ENCODE peak calls at places on chromosomes 16 and 17, in seven cellular contexts. J is left lobe of liver; V is activated CD4-positive, alpha-beta T cell treated with anti-CD3 and anti-CD28 coated beads for 24 hours; W is RKO; U is lower leg skin; C is NCI-H1105 treated with DMSO at 0.1 percent for 48 hours; K is CD4-positive, alpha-beta T cell. S is an unnamed sample.

GRCh38 chr16:4572715-4573114 is 16.6 kb downstream of the C16orf96 start:
- DNase-seq in J (no peak), V (no peak), W (no peak), U (no peak), C (no peak), K (no peak), S (no peak)

GRCh38 chr16:5504028-5504758 is 406.6 kb upstream of the EEF2KMT start:
- DNase-seq in J (no peak), V (no peak), W (no peak), U (no peak), C (no peak), K (no peak), S (no peak)

GRCh38 chr17:36864827-36865320 is 72.4 kb upstream of the LHX1 start:
- DNase-seq in J (no peak), V (no peak), W (no peak), U (no peak), C (no peak), K (no peak), S (no peak)

GRCh38 chr17:71899317-71899716 is 221.5 kb upstream of the SOX9 start:
- DNase-seq in J (no peak), V (no peak), W (no peak), U (no peak), C (no peak), K (no peak), S (no peak)

GRCh38 chr16:88406096-88407041 is 23.6 kb downstream of the ZNF469 start:
- DNase-seq in J (no peak), V (no peak), W (no peak), U (no peak), C (no peak), K (no peak), S (no peak)

GRCh38 chr17:27980035-27980434 is 62.4 kb upstream of the NLK start:
- DNase-seq in J (no peak), V (no peak), W (peak; percentile 19), U (no peak), C (no peak), K (no peak), S (no peak)

GRCh38 chr17:50186661-50187402 is 14.6 kb downstream of the COL1A1 start:
- DNase-seq in J (no peak), V (no peak), W (no peak), U (no peak), C (no peak), K (no peak), S (no peak)

GRCh38 chr16:70681382-70682238 is 4.2 kb downstream of the MTSS2 start:
- DNase-seq in J (no peak), V (no peak), W (no peak), U (no peak), C (no peak), K (no peak), S (no peak)

GRCh38 chr16:9092963-9093477 is 1.6 kb downstream of the HAPSTR1 start:
- DNase-seq in J (peak; percentile 52), V (no peak), W (peak; percentile 55), U (peak; percentile 88), C (peak; percentile 19), K (peak; percentile 13), S (no peak)

GRCh38 chr17:78658281-78658785 is 81.1 kb upstream of the DNAH17 start:
- DNase-seq in J (no peak), V (no peak), W (no peak), U (no peak), C (no peak), K (no peak), S (no peak)

GRCh38 chr17:40827746-40828453 is 5.5 kb upstream of the KRT10 start:
- DNase-seq in J (no peak), V (no peak), W (no peak), U (no peak), C (no peak), K (no peak), S (no peak)

GRCh38 chr16:73396556-73396955 is 348.6 kb upstream of the ZFHX3 start:
- DNase-seq in J (no peak), V (no peak), W (no peak), U (no peak), C (no peak), K (no peak), S (no peak)

GRCh38 chr17:47604268-47604927 is 45.3 kb upstream of the KPNB1 start:
- DNase-seq in J (no peak), V (no peak), W (no peak), U (no peak), C (peak; percentile 84), K (no peak), S (no peak)

GRCh38 chr16:87086575-87086974 is 230.6 kb downstream of the C16orf95 start:
- DNase-seq in J (peak; percentile 7), V (no peak), W (no peak), U (peak; percentile 20), C (no peak), K (no peak), S (no peak)

GRCh38 chr16:85072947-85073346 is 39.3 kb downstream of the CIBAR2 start:
- DNase-seq in J (no peak), V (no peak), W (no peak), U (no peak), C (no peak), K (no peak), S (no peak)

GRCh38 chr17:68320311-68320865 is 29.1 kb downstream of the ARSG start:
- DNase-seq in J (no peak), V (no peak), W (no peak), U (no peak), C (no peak), K (no peak), S (no peak)

GRCh38 chr16:79740153-79740720 is 139.7 kb upstream of the MAF start:
- DNase-seq in J (peak; percentile 57), V (no peak), W (no peak), U (no peak), C (no peak), K (no peak), S (no peak)

GRCh38 chr17:2797632-2798031 is 1.4 kb downstream of the RAP1GAP2 start:
- DNase-seq in J (no peak), V (no peak), W (no peak), U (no peak), C (peak; percentile 29), K (no peak), S (no peak)

GRCh38 chr16:87687571-87687910 is 78.2 kb downstream of the KLHDC4 start:
- DNase-seq in J (no peak), V (no peak), W (no peak), U (no peak), C (no peak), K (no peak), S (no peak)

GRCh38 chr16:51813609-51814008 is 662.5 kb upstream of the SALL1 start:
- DNase-seq in J (no peak), V (no peak), W (no peak), U (no peak), C (no peak), K (no peak), S (no peak)

GRCh38 chr17:9244066-9245052 is 223.0 kb downstream of the NTN1 start:
- DNase-seq in J (no peak), V (no peak), W (no peak), U (no peak), C (no peak), K (no peak), S (no peak)

GRCh38 chr16:83214671-83215070 is 587.9 kb downstream of the CDH13 start:
- DNase-seq in J (no peak), V (no peak), W (no peak), U (no peak), C (no peak), K (no peak), S (no peak)

GRCh38 chr17:59707971-59708425 is 544 bp downstream of the VMP1 start:
- DNase-seq in J (no peak), V (no peak), W (no peak), U (no peak), C (no peak), K (no peak), S (no peak)

GRCh38 chr17:45050680-45051059 is 762 bp downstream of the DCAKD start:
- DNase-seq in J (no peak), V (no peak), W (peak; percentile 47), U (no peak), C (peak; percentile 24), K (peak; percentile 19), S (no peak)

GRCh38 chr17:43671075-43671692 is 9.5 kb upstream of the MEOX1 start:
- DNase-seq in J (no peak), V (no peak), W (no peak), U (no peak), C (peak; percentile 90), K (no peak), S (no peak)

GRCh38 chr17:50424246-50425000 is 1.6 kb upstream of the ACSF2 start:
- DNase-seq in J (no peak), V (no peak), W (no peak), U (no peak), C (no peak), K (no peak), S (no peak)

GRCh38 chr16:53090591-53091507 is 36.1 kb downstream of the CHD9 start:
- DNase-seq in J (peak; percentile 96), V (no peak), W (no peak), U (peak; percentile 98), C (no peak), K (no peak), S (no peak)

GRCh38 chr16:80932725-80933124 is 74.0 kb downstream of the CMC2 start:
- DNase-seq in J (peak; percentile 51), V (no peak), W (peak; percentile 72), U (peak; percentile 87), C (no peak), K (no peak), S (no peak)

GRCh38 chr17:41824086-41824485 is 11.3 kb downstream of the FKBP10 start:
- DNase-seq in J (no peak), V (no peak), W (no peak), U (no peak), C (no peak), K (no peak), S (no peak)